ENCODE peak calls at places on chromosomes 13 and 19, in six cellular contexts. S is RPMI7951, W is foreskin melanocyte, D is HT1080, F is GM04504, X is anterior cingulate cortex. P is an unnamed sample.

GRCh38 chr19:10861118-10861651 is 10.2 kb upstream of the CARM1 start:
- DNase-seq in S (peak; percentile 35), W (no peak), D (peak; percentile 23), F (no peak), X (no peak), P (peak; percentile 52)

GRCh38 chr19:49468746-49469447 is 5.1 kb upstream of the FLT3LG start:
- DNase-seq in S (peak; percentile 67), W (no peak), D (no peak), F (no peak), X (no peak), P (peak; percentile 46)

GRCh38 chr13:101454767-101455166 is 2.3 kb downstream of the ITGBL1 start:
- DNase-seq in S (no peak), W (no peak), D (peak; percentile 81), F (no peak), X (no peak), P (peak; percentile 38)

GRCh38 chr13:43472344-43472743 is 314.4 kb downstream of the ENOX1 start:
- DNase-seq in S (no peak), W (no peak), D (no peak), F (no peak), X (peak; percentile 4), P (no peak)

GRCh38 chr13:94395889-94396288 is 83.6 kb downstream of the DCT start:
- DNase-seq in S (no peak), W (no peak), D (no peak), F (no peak), X (no peak), P (no peak)

GRCh38 chr19:19537321-19538048 is 580 bp upstream of the CILP2 start:
- DNase-seq in S (no peak), W (no peak), D (no peak), F (no peak), X (no peak), P (no peak)

GRCh38 chr19:21221653-21222052 is 79.8 kb downstream of the ZNF431 start:
- DNase-seq in S (no peak), W (no peak), D (no peak), F (no peak), X (no peak), P (peak; percentile 2)

GRCh38 chr19:18298601-18299000 is 17.2 kb upstream of the JUND start:
- DNase-seq in S (peak; percentile 15), W (no peak), D (no peak), F (no peak), X (no peak), P (peak; percentile 65)

GRCh38 chr13:73210218-73210883 is 151.5 kb downstream of the KLF5 start:
- DNase-seq in S (no peak), W (no peak), D (no peak), F (no peak), X (no peak), P (peak; percentile 82)

GRCh38 chr13:27500806-27501534 is 50.6 kb upstream of the MTIF3 start:
- DNase-seq in S (no peak), W (no peak), D (no peak), F (no peak), X (no peak), P (no peak)

P was measured in M059J.